ENCODE peak calls at places on chromosomes 16 and 17, in five cellular contexts. M is HFFc6, S is uterus, P is fibroblast of the aortic adventitia, I is omental fat pad. N is an unnamed sample.

GRCh38 chr17:77924757-77925336 is 33.7 kb upstream of the TNRC6C start:
- DNase-seq in P (peak; percentile 94), M (no peak), S (no peak), I (no peak), N (no peak)

GRCh38 chr17:20896153-20896649 is 146.6 kb downstream of the USP22 start:
- DNase-seq in P (peak; percentile 23), I (no peak), M (no peak), S (peak; percentile 64), N (no peak)

GRCh38 chr16:58336332-58337089 is 41.7 kb upstream of the PRSS54 start:
- DNase-seq in M (peak; percentile 65), P (peak; percentile 73), I (peak; percentile 98), S (peak; percentile 78), N (peak; percentile 83)

GRCh38 chr17:7405882-7406825 is 1.5 kb upstream of the NLGN2 start:
- DNase-seq in P (no peak), I (no peak), M (no peak), S (no peak), N (no peak)

GRCh38 chr16:27377666-27378485 is 24.1 kb upstream of the IL21R start:
- DNase-seq in M (no peak), S (no peak), I (no peak), P (no peak), N (no peak)

GRCh38 chr17:77391668-77392375 is 251.1 kb downstream of the SEC14L1 start:
- DNase-seq in I (no peak), S (peak; percentile 75), M (peak; percentile 97), P (peak; percentile 99), N (no peak)

GRCh38 chr16:88655053-88655732 is 4.3 kb upstream of the CYBA start:
- DNase-seq in I (no peak), P (no peak), S (no peak), M (no peak), N (no peak)

GRCh38 chr16:66427451-66427860 is 361 bp downstream of the BEAN1 start:
- DNase-seq in S (no peak), I (no peak), M (no peak), P (no peak), N (no peak)

GRCh38 chr17:16987830-16988601 is 16.1 kb upstream of the TNFRSF13B start:
- DNase-seq in S (peak; percentile 37), I (no peak), P (peak; percentile 52), M (peak; percentile 87), N (no peak)

GRCh38 chr17:73467651-73468050 is 155.8 kb upstream of the CDC42EP4 start:
- DNase-seq in S (no peak), P (no peak), M (no peak), I (no peak), N (no peak)

DNA sequence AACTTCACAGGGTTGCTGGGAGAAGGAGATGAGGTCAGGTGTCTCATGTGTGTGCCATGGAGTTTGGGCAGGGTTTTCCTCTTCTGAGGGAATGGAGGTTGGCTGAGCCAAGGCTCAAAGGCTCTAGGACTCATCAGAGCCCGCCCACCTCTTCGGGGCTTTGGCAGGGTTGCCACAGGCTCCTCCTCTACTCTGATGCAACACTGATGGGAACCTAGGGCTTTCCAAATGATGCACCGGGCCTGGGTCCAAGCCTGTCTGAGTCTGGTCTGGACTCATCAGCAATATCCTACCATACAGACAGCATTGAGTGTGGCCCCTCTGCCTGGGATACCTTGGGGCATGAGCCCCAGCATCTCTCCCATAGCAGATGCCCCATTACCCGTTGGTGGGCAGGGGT is 59.5 kb upstream of the LHX1 start:
- DNase-seq in M (no peak), P (peak; percentile 30), S (no peak), I (no peak), N (no peak)
- TF ChIP-seq CTCF in M (no peak), P (no peak), S (no peak), I (no peak), N (no peak)

GRCh38 chr17:32155896-32156295 is 13.6 kb downstream of the RHOT1 start:
- DNase-seq in M (no peak), P (peak; percentile 66), S (no peak), I (no peak), N (no peak)
- TF ChIP-seq CTCF in M (no peak), P (no peak), S (no peak), I (no peak), N (no peak)

DNA sequence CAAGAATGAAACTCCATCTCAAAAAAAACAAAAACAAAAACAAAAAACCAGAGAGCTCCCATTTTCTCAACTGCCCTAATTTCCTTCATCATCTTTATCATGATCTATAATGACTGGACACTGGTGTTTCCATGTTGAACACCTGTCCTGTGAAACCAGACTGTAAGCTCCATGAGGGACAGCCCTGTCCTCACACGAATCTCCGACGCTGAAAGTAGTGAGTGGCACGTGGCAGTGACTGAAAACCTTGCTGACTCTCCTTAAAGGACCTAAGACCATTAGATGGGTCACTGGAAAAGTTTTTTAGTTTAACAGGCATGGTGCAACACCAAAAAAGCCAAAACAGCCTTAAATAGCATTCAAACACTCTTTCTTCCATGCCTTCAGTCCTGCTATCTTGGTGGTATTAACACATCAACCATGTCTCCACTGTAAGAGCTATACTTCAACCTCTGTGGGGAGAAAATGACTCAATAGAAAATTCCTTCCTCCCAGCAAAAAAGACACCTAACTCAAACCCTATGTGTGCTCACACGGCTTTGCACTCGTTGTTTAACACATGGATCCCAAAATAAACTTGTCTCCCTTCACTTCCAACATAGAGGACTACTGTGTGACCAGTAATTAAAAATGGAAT is 8.3 kb downstream of the AXIN2 start:
- DNase-seq in M (peak; percentile 60), I (no peak), S (no peak), P (peak; percentile 90), N (no peak)
- TF ChIP-seq CTCF in M (no peak), I (no peak), S (no peak), P (no peak), N (no peak)

DNA sequence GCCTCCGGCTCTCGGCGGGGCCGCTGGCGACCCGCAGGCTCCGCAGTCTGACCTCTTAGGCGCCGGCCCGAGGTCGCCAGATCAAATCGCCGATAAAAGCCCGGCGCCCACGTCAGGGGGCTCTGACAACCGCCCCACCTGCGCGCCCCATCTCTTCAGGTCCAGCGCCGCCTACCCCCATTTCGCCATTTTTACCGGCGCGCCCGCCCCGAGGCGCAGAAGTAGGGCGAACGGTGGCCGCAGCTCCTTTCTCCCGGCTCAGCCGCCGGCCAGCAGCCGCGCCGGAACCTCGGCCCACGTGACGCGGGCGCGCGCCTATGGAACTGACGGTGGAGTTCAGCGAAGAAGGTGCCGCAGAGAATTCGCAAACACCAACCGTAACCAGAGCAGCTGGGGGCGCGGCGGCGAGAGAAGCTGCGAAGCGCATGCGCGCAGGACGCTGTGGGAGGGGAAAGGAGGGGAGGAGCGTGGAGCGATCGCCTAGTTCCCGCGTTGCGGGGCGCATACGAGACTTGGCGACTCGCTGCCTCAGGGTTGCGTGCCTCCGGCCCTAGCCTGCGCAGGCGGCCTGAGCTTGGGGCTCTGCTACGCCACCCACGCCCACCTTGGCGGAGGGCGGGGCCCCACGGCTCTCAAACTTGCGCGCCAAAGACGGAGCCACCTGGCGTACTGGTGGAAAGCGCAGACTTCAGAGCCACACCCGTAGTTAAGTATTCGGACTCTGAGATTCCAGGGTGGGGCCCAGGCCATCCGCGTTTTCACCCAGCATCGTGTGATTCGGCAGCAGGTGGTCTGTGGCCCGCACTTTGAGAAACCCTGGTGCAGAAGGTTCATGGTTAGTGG is at the start of gene TRIM37:
- DNase-seq in I (peak; percentile 83), P (peak; percentile 98), M (peak; percentile 98), S (peak; percentile 97), N (peak; percentile 99)
- TF ChIP-seq CTCF in I (no peak), P (no peak), M (peak; percentile 34), S (peak; percentile 32), N (peak; percentile 16)

DNA sequence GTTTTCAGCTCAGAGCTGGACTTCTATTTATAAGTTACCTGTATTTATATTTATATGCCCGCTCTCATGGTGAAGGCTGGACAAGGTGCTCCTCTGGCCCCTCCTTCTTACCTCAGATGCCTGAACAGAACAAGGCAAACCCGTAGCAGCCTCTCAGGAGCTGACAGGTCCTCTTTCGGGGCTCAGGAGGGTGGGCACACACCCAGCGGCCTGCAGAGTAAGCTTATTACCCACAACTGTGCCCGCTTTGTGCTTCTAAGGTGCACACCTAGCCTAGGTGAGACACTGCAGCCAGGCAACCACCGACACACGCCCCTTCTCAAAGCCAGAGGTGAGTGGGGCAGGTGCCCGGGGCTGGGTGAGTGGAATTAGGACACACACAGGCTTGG is 5.3 kb downstream of the NKIRAS2 start:
- DNase-seq in P (no peak), I (no peak), M (no peak), S (no peak), N (no peak)
- TF ChIP-seq CTCF in P (no peak), I (no peak), M (peak; percentile 68), S (no peak), N (no peak)

GRCh38 chr16:50368410-50369132 is at the start of gene BRD7:
- DNase-seq in S (peak; percentile 32), M (no peak), I (no peak), P (peak; percentile 28), N (peak; percentile 82)
- TF ChIP-seq CTCF in S (peak; percentile 75), M (no peak), I (no peak), P (peak; percentile 49), N (peak; percentile 70)

DNA sequence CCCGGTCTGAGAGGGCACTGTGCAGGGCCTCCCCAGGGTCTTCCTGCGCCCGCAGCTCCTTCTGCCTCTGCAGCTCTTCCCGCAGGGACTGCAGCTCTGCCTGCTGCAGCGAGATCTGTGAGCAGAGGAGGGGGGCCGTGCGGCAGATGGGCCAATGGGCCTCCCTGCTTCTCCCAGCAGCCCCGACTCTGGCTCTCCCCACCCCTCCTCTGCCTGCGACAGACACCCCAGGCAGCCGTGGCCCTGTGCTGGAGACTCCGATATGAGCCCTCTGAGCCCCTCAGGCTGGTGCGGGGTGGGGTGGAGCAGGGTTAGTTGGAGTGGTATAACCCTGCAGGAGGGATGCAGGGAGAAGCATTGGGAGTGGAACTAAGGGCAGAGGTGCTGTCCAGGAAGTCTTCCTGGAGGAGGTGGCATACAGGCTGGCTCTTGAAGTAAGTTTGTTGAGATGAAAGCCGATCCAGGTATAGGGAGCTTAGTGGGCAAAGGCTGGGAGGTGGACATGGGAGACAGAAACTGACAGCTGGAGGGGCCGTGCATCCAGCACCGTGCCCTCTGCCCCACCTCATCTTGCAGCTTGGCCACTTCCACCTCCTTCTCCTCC is 5.0 kb downstream of the THOC6 start:
- DNase-seq in P (no peak), S (no peak), M (no peak), I (no peak), N (no peak)
- TF ChIP-seq CTCF in P (no peak), S (no peak), M (no peak), I (no peak), N (no peak)

N was measured in type B pancreatic cell.